ENCODE peak calls at places on chromosomes 13 and 19, in seven cellular contexts. T is GM23338, V is hepatocyte, Y is OCI-LY7, C is MM.1S, J is HCT116, H is PC-3. A is an unnamed sample.
A peak's percentile ranks its signal among the peaks of the same experiment; 100 is the strongest.

GRCh38 chr19:41175825-41176734 is 16.9 kb upstream of the CYP2S1 start:
- DNase-seq in T (peak; percentile 96), V (peak; percentile 95), Y (peak; percentile 24), C (no peak), J (peak; percentile 92), H (peak; percentile 71), A (peak; percentile 67)

GRCh38 chr13:30722361-30722760 is 13.0 kb upstream of the ALOX5AP start:
- DNase-seq in T (no peak), V (no peak), Y (no peak), C (no peak), J (no peak), H (peak; percentile 84), A (no peak)

GRCh38 chr19:46073268-46073922 is 32.6 kb upstream of the IGFL4 start:
- DNase-seq in T (no peak), V (no peak), Y (no peak), C (no peak), J (no peak), H (peak; percentile 8), A (no peak)

GRCh38 chr13:85529216-85529590 is 270.0 kb downstream of the SLITRK6 start:
- DNase-seq in T (no peak), V (no peak), Y (no peak), C (no peak), J (no peak), H (peak; percentile 64), A (no peak)

GRCh38 chr19:30719991-30720329 is 347.8 kb downstream of the ZNF536 start:
- DNase-seq in T (peak; percentile 51), V (no peak), Y (no peak), C (no peak), J (no peak), H (no peak), A (no peak)

GRCh38 chr19:1081301-1082164 is 13.6 kb downstream of the POLR2E start:
- DNase-seq in T (peak; percentile 75), V (peak; percentile 66), Y (no peak), C (no peak), J (no peak), H (no peak), A (peak; percentile 76)

GRCh38 chr19:41563847-41564514 is 12.0 kb upstream of the CEACAM21 start:
- DNase-seq in T (peak; percentile 51), V (no peak), Y (no peak), C (no peak), J (no peak), H (peak; percentile 22), A (peak; percentile 9)

GRCh38 chr13:114161028-114161556 is 18.0 kb upstream of the CFAP97D2 start:
- DNase-seq in T (no peak), V (no peak), Y (no peak), C (no peak), J (no peak), H (peak; percentile 60), A (no peak)

GRCh38 chr19:2734589-2735288 is 5.1 kb downstream of the SLC39A3 start:
- DNase-seq in T (no peak), V (no peak), Y (no peak), C (no peak), J (no peak), H (no peak), A (no peak)

GRCh38 chr19:6057651-6058365 is 52.5 kb downstream of the RFX2 start:
- DNase-seq in T (no peak), V (no peak), Y (no peak), C (no peak), J (no peak), H (no peak), A (no peak)

GRCh38 chr19:56654151-56654550 is 11.2 kb downstream of the SMIM17 start:
- DNase-seq in T (no peak), V (no peak), Y (no peak), C (no peak), J (no peak), H (no peak), A (no peak)

GRCh38 chr19:15684828-15685227 is 11.9 kb downstream of the CYP4F12 start:
- DNase-seq in T (no peak), V (no peak), Y (no peak), C (no peak), J (no peak), H (peak; percentile 21), A (no peak)

GRCh38 chr13:42078113-42078769 is 29.8 kb downstream of the DGKH start:
- DNase-seq in T (peak; percentile 43), V (no peak), Y (peak; percentile 4), C (no peak), J (no peak), H (no peak), A (peak; percentile 23)

GRCh38 chr19:1523412-1524205 is at the start of gene PLK5:
- DNase-seq in T (peak; percentile 66), V (no peak), Y (no peak), C (no peak), J (no peak), H (no peak), A (peak; percentile 79)

GRCh38 chr13:36919206-36919832 is 719 bp downstream of the SMAD9 start:
- DNase-seq in T (peak; percentile 76), V (peak; percentile 71), Y (peak; percentile 70), C (no peak), J (no peak), H (peak; percentile 8), A (peak; percentile 76)

GRCh38 chr13:43377955-43378354 is 354.6 kb downstream of the DNAJC15 start:
- DNase-seq in T (no peak), V (no peak), Y (no peak), C (no peak), J (no peak), H (peak; percentile 21), A (no peak)
- H3K4me2 ChIP-seq in T (no peak overlapping the region), V (no peak overlapping the region), Y (no peak overlapping the region), C (no peak overlapping the region), J (no peak overlapping the region), H (no peak overlapping the region), A (no peak overlapping the region)

GRCh38 chr19:35722461-35722860 is 4.7 kb downstream of the KMT2B start:
- DNase-seq in T (no peak), V (no peak), Y (no peak), C (no peak), J (no peak), H (no peak), A (no peak)
- TF ChIP-seq EZH2phosphoT487 in T (no peak), V (no peak), Y (no peak), C (no peak), J (no peak), H (no peak), A (no peak)

GRCh38 chr13:29595380-29596063 is at the start of gene SLC7A1:
- DNase-seq in T (peak; percentile 95), V (peak; percentile 94), Y (peak; percentile 94), C (peak; percentile 83), J (peak; percentile 59), H (peak; percentile 90), A (peak; percentile 96)
- TF ChIP-seq CTCF in T (no peak), V (no peak), Y (no peak), C (no peak), J (no peak), H (no peak), A (no peak)

GRCh38 chr13:40588101-40588500 is 78.3 kb downstream of the FOXO1 start:
- DNase-seq in T (no peak), V (no peak), Y (no peak), C (no peak), J (no peak), H (no peak), A (no peak)
- H3K4me2 ChIP-seq in T (peak overlapping the region; percentile 54), V (no peak overlapping the region), Y (peak overlapping the region; percentile 98), C (no peak overlapping the region), J (no peak overlapping the region), H (no peak overlapping the region), A (no peak overlapping the region)

GRCh38 chr13:47337781-47338507 is 441.1 kb upstream of the HTR2A start:
- DNase-seq in T (peak; percentile 28), V (peak; percentile 21), Y (no peak), C (no peak), J (no peak), H (no peak), A (peak; percentile 20)

GRCh38 chr13:47327856-47328255 is 431.0 kb upstream of the HTR2A start:
- DNase-seq in T (no peak), V (no peak), Y (no peak), C (no peak), J (no peak), H (no peak), A (no peak)

GRCh38 chr13:47330031-47330430 is 433.2 kb upstream of the HTR2A start:
- DNase-seq in T (no peak), V (no peak), Y (no peak), C (no peak), J (no peak), H (no peak), A (no peak)

GRCh38 chr13:47334173-47334572 is 437.3 kb upstream of the HTR2A start:
- DNase-seq in T (no peak), V (no peak), Y (no peak), C (no peak), J (no peak), H (peak; percentile 61), A (no peak)

GRCh38 chr13:47332149-47332548 is 435.3 kb upstream of the HTR2A start:
- DNase-seq in T (no peak), V (no peak), Y (no peak), C (no peak), J (no peak), H (peak; percentile 13), A (no peak)
- TF ChIP-seq EZH2phosphoT487 in T (no peak), V (no peak), Y (no peak), C (no peak), J (no peak), H (no peak), A (no peak)

DNA sequence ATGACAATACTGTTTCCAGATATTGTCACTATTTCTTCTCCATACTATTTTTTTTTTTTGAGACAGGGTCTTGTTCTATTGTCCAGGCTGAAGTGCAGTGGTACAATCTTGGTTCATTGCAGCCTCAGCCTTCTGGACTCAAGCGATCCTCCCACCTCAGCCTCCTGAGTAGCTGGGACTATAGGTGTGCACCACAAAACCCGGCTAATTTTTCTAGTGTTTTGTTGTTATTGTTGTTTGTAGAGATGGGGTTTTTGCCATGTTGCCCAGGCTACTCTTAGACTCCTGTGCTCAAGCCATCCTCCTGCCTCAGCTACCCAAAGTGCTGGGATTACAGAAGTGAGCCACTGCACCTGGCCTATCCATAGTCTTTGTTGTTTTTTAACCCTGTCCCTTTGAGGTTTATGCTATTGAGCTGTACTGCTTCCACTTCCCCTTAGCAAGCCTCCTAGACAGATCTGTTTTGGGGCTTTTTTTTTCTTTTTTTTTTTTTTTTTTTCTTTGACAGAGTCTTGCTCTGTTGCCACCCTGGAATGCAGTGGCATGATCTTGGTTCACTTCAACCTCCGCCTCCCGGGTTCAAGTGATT is 27.6 kb upstream of the MAP3K10 start:
- DNase-seq in T (no peak), V (no peak), Y (peak; percentile 68), C (peak; percentile 40), J (no peak), H (no peak), A (no peak)
- TF ChIP-seq CTCF in T (no peak), V (no peak), Y (no peak), C (no peak), J (no peak), H (no peak), A (no peak)